ENCODE peak calls at places on chromosomes 16 and 17, in four cellular contexts. One of them, this sample, is unnamed.

GRCh38 chr16:12753203-12754023 is 50.3 kb downstream of the CPPED1 start:
- DNase-seq in cardiac fibroblast: no peak
- DNase-seq in Peyer's patch: no peak
- DNase-seq in fibroblast of villous mesenchyme: no peak
- DNase-seq in this sample: no peak

GRCh38 chr17:15308758-15309157 is 32.6 kb downstream of the TEKT3 start:
- DNase-seq in cardiac fibroblast: no peak
- DNase-seq in Peyer's patch: no peak
- DNase-seq in fibroblast of villous mesenchyme: no peak
- DNase-seq in this sample: no peak

GRCh38 chr16:77332792-77333191 is 102.0 kb downstream of the ADAMTS18 start:
- DNase-seq in cardiac fibroblast: peak
- DNase-seq in Peyer's patch: no peak
- DNase-seq in fibroblast of villous mesenchyme: no peak
- DNase-seq in this sample: no peak

GRCh38 chr17:8893621-8894020 is 26.1 kb upstream of the PIK3R6 start:
- DNase-seq in cardiac fibroblast: no peak
- DNase-seq in Peyer's patch: peak
- DNase-seq in fibroblast of villous mesenchyme: no peak
- DNase-seq in this sample: no peak

GRCh38 chr17:15436399-15437369 is 30.7 kb downstream of the CDRT4 start:
- DNase-seq in cardiac fibroblast: peak
- DNase-seq in Peyer's patch: peak
- DNase-seq in fibroblast of villous mesenchyme: peak
- DNase-seq in this sample: peak

GRCh38 chr16:49899991-49900690 is 44.2 kb upstream of the ZNF423 start:
- DNase-seq in cardiac fibroblast: no peak
- DNase-seq in Peyer's patch: peak
- DNase-seq in fibroblast of villous mesenchyme: no peak
- DNase-seq in this sample: no peak

GRCh38 chr16:54148974-54149373 is 137.6 kb downstream of the IRX3 start:
- DNase-seq in cardiac fibroblast: no peak
- DNase-seq in Peyer's patch: no peak
- DNase-seq in fibroblast of villous mesenchyme: no peak
- DNase-seq in this sample: no peak

GRCh38 chr16:2874032-2874431 is 9.0 kb upstream of the FLYWCH2 start:
- DNase-seq in cardiac fibroblast: no peak
- DNase-seq in Peyer's patch: no peak
- DNase-seq in fibroblast of villous mesenchyme: no peak
- DNase-seq in this sample: no peak

GRCh38 chr17:73057196-73057595 is 35.3 kb downstream of the SLC39A11 start:
- DNase-seq in cardiac fibroblast: no peak
- DNase-seq in Peyer's patch: no peak
- DNase-seq in fibroblast of villous mesenchyme: no peak
- DNase-seq in this sample: no peak

GRCh38 chr16:85557083-85557975 is 55.8 kb upstream of the GSE1 start:
- DNase-seq in cardiac fibroblast: peak
- DNase-seq in Peyer's patch: peak
- DNase-seq in fibroblast of villous mesenchyme: no peak
- DNase-seq in this sample: no peak

GRCh38 chr17:77959216-77959925 is 868 bp downstream of the TNRC6C start:
- DNase-seq in cardiac fibroblast: peak
- DNase-seq in Peyer's patch: peak
- DNase-seq in fibroblast of villous mesenchyme: peak
- DNase-seq in this sample: peak

GRCh38 chr17:39209317-39210092 is 9.4 kb downstream of the RPL19 start:
- DNase-seq in cardiac fibroblast: peak
- DNase-seq in Peyer's patch: peak
- DNase-seq in fibroblast of villous mesenchyme: peak
- DNase-seq in this sample: peak

GRCh38 chr16:55242667-55243066 is 81.3 kb upstream of the IRX6 start:
- DNase-seq in cardiac fibroblast: no peak
- DNase-seq in Peyer's patch: no peak
- DNase-seq in fibroblast of villous mesenchyme: no peak
- DNase-seq in this sample: no peak

GRCh38 chr16:47887496-47887895 is 268.3 kb downstream of the ABCC12 start:
- DNase-seq in cardiac fibroblast: no peak
- DNase-seq in Peyer's patch: no peak
- DNase-seq in fibroblast of villous mesenchyme: peak
- DNase-seq in this sample: no peak

GRCh38 chr16:78916928-78917545 is 683.5 kb downstream of the MAF start:
- DNase-seq in cardiac fibroblast: no peak
- DNase-seq in Peyer's patch: no peak
- DNase-seq in fibroblast of villous mesenchyme: no peak
- DNase-seq in this sample: no peak

GRCh38 chr17:50651661-50652060 is 17.0 kb downstream of the ABCC3 start:
- DNase-seq in cardiac fibroblast: no peak
- DNase-seq in Peyer's patch: no peak
- DNase-seq in fibroblast of villous mesenchyme: no peak
- DNase-seq in this sample: no peak

GRCh38 chr16:66335704-66336329 is 30.7 kb upstream of the CDH5 start:
- DNase-seq in cardiac fibroblast: peak
- DNase-seq in Peyer's patch: no peak
- DNase-seq in fibroblast of villous mesenchyme: peak
- DNase-seq in this sample: peak

GRCh38 chr17:47243737-47244598 is 9.7 kb upstream of the ITGB3 start:
- DNase-seq in cardiac fibroblast: no peak
- DNase-seq in Peyer's patch: no peak
- DNase-seq in fibroblast of villous mesenchyme: no peak
- DNase-seq in this sample: no peak

GRCh38 chr17:11953924-11954323 is 43.4 kb downstream of the ZNF18 start:
- DNase-seq in cardiac fibroblast: no peak
- DNase-seq in Peyer's patch: no peak
- DNase-seq in fibroblast of villous mesenchyme: no peak
- DNase-seq in this sample: no peak

GRCh38 chr17:40097931-40098845 is 2.2 kb downstream of the NR1D1 start:
- DNase-seq in cardiac fibroblast: peak
- DNase-seq in Peyer's patch: peak
- DNase-seq in fibroblast of villous mesenchyme: peak
- DNase-seq in this sample: no peak

GRCh38 chr17:55451203-55451641 is 29.6 kb upstream of the MMD start:
- DNase-seq in cardiac fibroblast: peak
- DNase-seq in Peyer's patch: no peak
- DNase-seq in fibroblast of villous mesenchyme: peak
- DNase-seq in this sample: no peak

GRCh38 chr17:3986939-3987335 is 22.7 kb upstream of the ATP2A3 start:
- DNase-seq in cardiac fibroblast: no peak
- DNase-seq in Peyer's patch: no peak
- DNase-seq in fibroblast of villous mesenchyme: no peak
- DNase-seq in this sample: no peak

GRCh38 chr16:61654962-61655361 is 381.3 kb downstream of the CDH8 start:
- DNase-seq in cardiac fibroblast: no peak
- DNase-seq in Peyer's patch: no peak
- DNase-seq in fibroblast of villous mesenchyme: no peak
- DNase-seq in this sample: no peak

GRCh38 chr17:73648543-73648820 is 4.2 kb upstream of the SDK2 start:
- DNase-seq in cardiac fibroblast: no peak
- DNase-seq in Peyer's patch: no peak
- DNase-seq in fibroblast of villous mesenchyme: no peak
- DNase-seq in this sample: no peak

GRCh38 chr16:83738926-83739503 is 68.8 kb upstream of the HSBP1 start:
- DNase-seq in cardiac fibroblast: peak
- DNase-seq in Peyer's patch: no peak
- DNase-seq in fibroblast of villous mesenchyme: no peak
- DNase-seq in this sample: no peak

GRCh38 chr16:13483121-13483520 is 436.8 kb upstream of the ERCC4 start:
- DNase-seq in cardiac fibroblast: no peak
- DNase-seq in Peyer's patch: no peak
- DNase-seq in fibroblast of villous mesenchyme: no peak
- DNase-seq in this sample: no peak

GRCh38 chr17:8326591-8327583 is 12.8 kb upstream of the ODF4 start:
- DNase-seq in cardiac fibroblast: peak
- DNase-seq in Peyer's patch: no peak
- DNase-seq in fibroblast of villous mesenchyme: peak
- DNase-seq in this sample: peak

GRCh38 chr16:2752850-2753522 is 548 bp downstream of the SRRM2 start:
- DNase-seq in cardiac fibroblast: peak
- DNase-seq in Peyer's patch: peak
- DNase-seq in fibroblast of villous mesenchyme: peak
- DNase-seq in this sample: peak

GRCh38 chr16:4850211-4850610 is 2.9 kb downstream of the UBN1 start:
- DNase-seq in cardiac fibroblast: no peak
- DNase-seq in Peyer's patch: no peak
- DNase-seq in fibroblast of villous mesenchyme: peak
- DNase-seq in this sample: no peak

GRCh38 chr17:40346061-40346767 is 18.3 kb downstream of the GJD3 start:
- DNase-seq in cardiac fibroblast: no peak
- DNase-seq in Peyer's patch: no peak
- DNase-seq in fibroblast of villous mesenchyme: no peak
- DNase-seq in this sample: no peak

GRCh38 chr17:68013385-68013784 is 17.1 kb upstream of the C17orf58 start:
- DNase-seq in cardiac fibroblast: no peak
- DNase-seq in Peyer's patch: no peak
- DNase-seq in fibroblast of villous mesenchyme: no peak
- DNase-seq in this sample: no peak

GRCh38 chr17:45320931-45321461 is 4.2 kb upstream of the MAP3K14 start:
- DNase-seq in cardiac fibroblast: peak
- DNase-seq in Peyer's patch: no peak
- DNase-seq in fibroblast of villous mesenchyme: peak
- DNase-seq in this sample: no peak

GRCh38 chr16:11914759-11915643 is 755 bp downstream of the GSPT1 start:
- DNase-seq in cardiac fibroblast: peak
- DNase-seq in Peyer's patch: peak
- DNase-seq in fibroblast of villous mesenchyme: peak
- DNase-seq in this sample: peak

DNA sequence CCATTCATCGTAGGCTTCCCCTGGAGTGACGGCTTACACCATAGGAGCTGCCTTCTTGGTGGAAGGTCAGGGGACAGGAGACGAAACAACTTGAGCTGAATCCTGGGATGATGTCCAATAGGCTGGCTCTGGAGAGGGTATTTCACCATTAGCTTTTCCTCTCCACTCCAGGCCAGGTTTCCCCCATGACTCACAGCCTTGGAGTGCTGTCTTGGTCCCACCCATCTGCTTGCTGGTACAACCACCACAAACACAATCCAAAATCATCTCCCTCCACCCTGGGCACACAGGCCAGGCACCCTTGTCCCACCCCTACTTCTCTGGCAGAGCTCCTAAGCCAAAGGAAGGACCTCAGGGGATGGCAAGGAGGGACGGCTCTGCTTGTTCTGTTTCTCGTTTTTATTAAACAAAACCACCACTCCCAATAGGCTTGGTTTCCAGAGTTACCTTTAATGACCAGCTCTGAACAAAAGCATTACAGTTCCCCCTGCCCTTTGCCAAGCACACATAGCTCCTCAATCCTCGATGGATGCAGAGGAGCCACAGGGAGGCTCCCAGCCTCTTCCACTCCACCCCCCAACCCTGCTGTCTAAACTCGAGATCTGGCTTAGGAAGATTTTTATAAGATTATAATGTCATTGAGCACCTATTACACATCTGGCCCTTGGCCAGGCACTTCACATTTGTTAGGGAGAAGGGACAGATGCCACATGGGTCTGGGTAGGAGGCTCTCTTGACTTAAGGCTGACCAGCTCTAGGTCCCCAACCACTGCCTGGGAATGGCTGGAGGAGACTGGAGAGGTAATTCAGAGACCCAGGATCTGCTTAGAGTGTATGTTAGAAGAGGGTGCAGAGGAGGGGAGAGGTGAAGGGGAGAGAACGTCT is 13.3 kb downstream of the CAVIN1 start:
- DNase-seq in cardiac fibroblast: peak
- DNase-seq in Peyer's patch: peak
- DNase-seq in fibroblast of villous mesenchyme: peak
- DNase-seq in this sample: no peak
- H3K4me3 ChIP-seq in cardiac fibroblast: no peak
- H3K4me3 ChIP-seq in Peyer's patch: no peak
- H3K4me3 ChIP-seq in fibroblast of villous mesenchyme: no peak
- H3K4me3 ChIP-seq in this sample: no peak

DNA sequence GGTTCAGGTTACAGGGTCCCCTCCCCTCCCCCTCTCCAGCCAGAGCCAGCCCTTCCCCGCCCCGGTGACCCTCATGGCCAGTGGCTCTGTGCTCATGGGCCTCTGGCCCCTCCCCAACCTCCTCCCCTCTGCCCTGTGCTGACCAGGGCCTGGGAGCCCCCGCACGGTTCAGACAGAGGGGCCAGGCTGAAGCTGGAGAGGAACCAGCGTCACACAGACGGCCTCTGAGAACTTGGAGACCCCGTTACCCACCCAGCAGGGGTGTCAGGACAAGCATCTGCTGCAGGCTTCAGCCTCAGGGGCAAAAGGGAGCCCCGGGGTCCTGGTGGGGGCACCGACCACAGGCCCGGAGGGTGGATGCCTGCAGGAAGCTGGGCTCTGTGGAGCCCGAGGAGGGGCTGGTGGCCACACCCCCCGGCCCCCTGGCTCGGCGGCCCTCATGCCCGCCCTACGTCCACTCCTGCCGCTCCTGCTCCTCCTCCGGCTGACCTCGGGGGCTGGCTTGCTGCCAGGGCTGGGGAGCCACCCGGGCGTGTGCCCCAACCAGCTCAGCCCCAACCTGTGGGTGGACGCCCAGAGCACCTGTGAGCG is at the start of gene WFIKKN1:
- DNase-seq in cardiac fibroblast: no peak
- DNase-seq in Peyer's patch: no peak
- DNase-seq in fibroblast of villous mesenchyme: no peak
- DNase-seq in this sample: peak
- H3K4me3 ChIP-seq in cardiac fibroblast: no peak
- H3K4me3 ChIP-seq in Peyer's patch: no peak
- H3K4me3 ChIP-seq in fibroblast of villous mesenchyme: no peak
- H3K4me3 ChIP-seq in this sample: no peak

GRCh38 chr17:1941241-1942065 is 83.7 kb downstream of the RTN4RL1 start:
- DNase-seq in cardiac fibroblast: no peak
- DNase-seq in Peyer's patch: no peak
- DNase-seq in fibroblast of villous mesenchyme: no peak
- DNase-seq in this sample: no peak

GRCh38 chr17:1939979-1940809 is 84.9 kb downstream of the RTN4RL1 start:
- DNase-seq in cardiac fibroblast: no peak
- DNase-seq in Peyer's patch: no peak
- DNase-seq in fibroblast of villous mesenchyme: peak
- DNase-seq in this sample: no peak

GRCh38 chr17:1942066-1942365 is 83.1 kb downstream of the RTN4RL1 start:
- DNase-seq in cardiac fibroblast: no peak
- DNase-seq in Peyer's patch: no peak
- DNase-seq in fibroblast of villous mesenchyme: no peak
- DNase-seq in this sample: no peak

GRCh38 chr17:1942666-1943431 is 82.3 kb downstream of the RTN4RL1 start:
- DNase-seq in cardiac fibroblast: no peak
- DNase-seq in Peyer's patch: no peak
- DNase-seq in fibroblast of villous mesenchyme: no peak
- DNase-seq in this sample: no peak

DNA sequence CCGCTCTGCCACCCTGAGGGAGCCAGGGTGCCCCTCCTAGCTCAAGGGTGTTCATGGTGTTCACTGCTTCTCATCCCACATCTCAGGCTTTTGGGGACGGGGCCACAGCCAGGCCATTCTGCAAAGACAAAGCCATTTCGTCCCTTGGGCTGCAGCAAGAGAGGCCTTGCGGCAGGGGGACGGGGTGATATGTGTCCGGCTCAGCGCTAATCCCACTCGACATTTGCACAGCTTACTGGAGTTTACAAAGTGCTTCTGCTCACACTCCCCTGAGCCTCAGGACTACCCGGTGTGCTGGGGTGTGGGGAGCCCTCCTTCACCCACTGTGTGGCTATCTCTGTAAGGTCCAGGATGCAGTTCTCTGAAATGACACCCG is 84.3 kb downstream of the RTN4RL1 start:
- DNase-seq in cardiac fibroblast: no peak
- DNase-seq in Peyer's patch: no peak
- DNase-seq in fibroblast of villous mesenchyme: no peak
- DNase-seq in this sample: no peak
- H3K4me3 ChIP-seq in cardiac fibroblast: no peak
- H3K4me3 ChIP-seq in Peyer's patch: no peak
- H3K4me3 ChIP-seq in fibroblast of villous mesenchyme: no peak
- H3K4me3 ChIP-seq in this sample: no peak

GRCh38 chr17:80477647-80478478 is 1.5 kb upstream of the NPTX1 start:
- DNase-seq in cardiac fibroblast: peak
- DNase-seq in Peyer's patch: no peak
- DNase-seq in fibroblast of villous mesenchyme: peak
- DNase-seq in this sample: peak
- H3K4me3 ChIP-seq in cardiac fibroblast: peak
- H3K4me3 ChIP-seq in Peyer's patch: peak
- H3K4me3 ChIP-seq in fibroblast of villous mesenchyme: peak
- H3K4me3 ChIP-seq in this sample: peak

This sample was measured in BE2C.